ENCODE peak calls at places on chromosomes 16 and 17, in ten cellular contexts. S, A, M, K, B, D, F, G, R and W are unnamed samples.

GRCh38 chr17:82023447-82024241 is 539 bp downstream of the LRRC45 start:
- DNase-seq in M (peak), R (peak), A (no peak), D (no peak), G (no peak), S (peak), K (peak), F (peak), B (peak), W (no peak)

GRCh38 chr17:39261286-39261685 is 35.5 kb upstream of the STAC2 start:
- DNase-seq in S (peak), M (no peak), K (peak), A (no peak), B (peak), F (no peak), R (no peak), D (no peak), G (no peak), W (no peak)

GRCh38 chr17:49496183-49496865 is 1.2 kb downstream of the NGFR start:
- DNase-seq in M (peak), G (peak), B (peak), R (peak), S (peak), A (peak), K (peak), F (peak), D (peak), W (peak)

GRCh38 chr16:72807287-72807686 is 240.6 kb downstream of the ZFHX3 start:
- DNase-seq in R (no peak), B (no peak), G (no peak), K (peak), A (no peak), D (no peak), M (no peak), S (no peak), F (no peak), W (no peak)

GRCh38 chr16:79801550-79802090 is 201.1 kb upstream of the MAF start:
- DNase-seq in D (no peak), A (no peak), G (peak), R (no peak), B (no peak), F (no peak), M (no peak), S (no peak), K (no peak), W (no peak)

GRCh38 chr16:72934661-72935403 is 113.1 kb downstream of the ZFHX3 start:
- DNase-seq in M (no peak), D (peak), G (no peak), S (no peak), R (no peak), F (no peak), A (no peak), K (no peak), B (no peak), W (no peak)

GRCh38 chr17:3685174-3685812 is 10.7 kb downstream of the P2RX5 start:
- DNase-seq in S (no peak), A (no peak), F (no peak), R (no peak), D (no peak), K (no peak), M (no peak), B (no peak), G (no peak), W (no peak)

GRCh38 chr16:63652091-63652490 is 1469.8 kb downstream of the CDH11 start:
- DNase-seq in D (no peak), B (no peak), F (no peak), M (no peak), S (no peak), R (no peak), G (no peak), A (no peak), K (peak), W (no peak)

GRCh38 chr16:72958522-72959076 is 89.3 kb downstream of the ZFHX3 start:
- DNase-seq in R (no peak), B (no peak), G (no peak), D (no peak), S (no peak), A (no peak), K (no peak), F (no peak), M (no peak), W (no peak)

GRCh38 chr16:78606572-78606971 is 507.1 kb downstream of the WWOX start:
- DNase-seq in R (no peak), B (peak), A (no peak), M (no peak), D (no peak), S (no peak), F (no peak), K (no peak), G (no peak), W (no peak)